ENCODE peak calls at places on chromosomes 12 and 14, in seven cellular contexts. E, I, R, G, T, H and V are unnamed samples. For H3K4me1, the result is how much of the 10 kb centered on the place peaks cover.

GRCh38 chr12:16435875-16436554 is 88.6 kb downstream of the MGST1 start:
- DNase-seq in E (no peak), I (no peak), R (no peak), G (no peak), T (no peak), H (no peak), V (no peak)

GRCh38 chr14:71117839-71118743 is 210.8 kb downstream of the PCNX1 start:
- DNase-seq in E (peak), I (no peak), R (no peak), G (no peak), T (no peak), H (no peak), V (no peak)

GRCh38 chr14:92641306-92641705 is 107.1 kb downstream of the LGMN start:
- DNase-seq in E (no peak), I (no peak), R (no peak), G (no peak), T (no peak), H (no peak), V (no peak)

GRCh38 chr12:28145211-28145610 is 45.0 kb upstream of the CCDC91 start:
- DNase-seq in E (no peak), I (no peak), R (no peak), G (no peak), T (no peak), H (no peak), V (no peak)

GRCh38 chr14:36952702-36953101 is 219.7 kb downstream of the SLC25A21 start:
- DNase-seq in E (no peak), I (no peak), R (no peak), G (no peak), T (peak), H (no peak), V (no peak)

GRCh38 chr12:89474615-89475014 is 50.0 kb downstream of the GALNT4 start:
- DNase-seq in E (no peak), I (no peak), R (no peak), G (no peak), T (no peak), H (no peak), V (no peak)

GRCh38 chr14:68771631-68772030 is 21.2 kb downstream of the ZFP36L1 start:
- DNase-seq in E (no peak), I (no peak), R (peak), G (no peak), T (no peak), H (peak), V (no peak)

GRCh38 chr14:35940291-35940690 is 114.2 kb downstream of the BRMS1L start:
- DNase-seq in E (no peak), I (no peak), R (no peak), G (no peak), T (no peak), H (no peak), V (no peak)

GRCh38 chr14:20652996-20653975 is 11.8 kb upstream of the OR6S1 start:
- DNase-seq in E (peak), I (peak), R (no peak), G (no peak), T (peak), H (no peak), V (no peak)

GRCh38 chr12:97967831-97968230 is 505.2 kb downstream of the RMST start:
- DNase-seq in E (no peak), I (no peak), R (no peak), G (no peak), T (no peak), H (no peak), V (no peak)

GRCh38 chr12:104866286-104866685 is 91.8 kb downstream of the SLC41A2 start:
- DNase-seq in E (peak), I (no peak), R (no peak), G (no peak), T (no peak), H (no peak), V (no peak)

GRCh38 chr12:17416748-17417147 is 673.2 kb downstream of the RERGL start:
- DNase-seq in E (no peak), I (no peak), R (no peak), G (no peak), T (no peak), H (peak), V (no peak)

GRCh38 chr12:120061815-120062214 is 54.7 kb downstream of the RAB35 start:
- DNase-seq in E (no peak), I (no peak), R (no peak), G (no peak), T (no peak), H (no peak), V (no peak)
- H3K27ac ChIP-seq in E (no peak), I (no peak), R (no peak), G (peak), T (no peak), H (no peak), V (no peak)

GRCh38 chr14:56414231-56414630 is 165.4 kb upstream of the TMEM260 start:
- DNase-seq in E (no peak), I (no peak), R (no peak), G (no peak), T (no peak), H (no peak), V (no peak)
- H3K4me1 ChIP-seq in E (under half), I (under half), R (under half), G (under half), T (under half), H (under half), V (under half)

GRCh38 chr14:75543258-75543657 is 21.0 kb downstream of the BATF start:
- DNase-seq in E (no peak), I (no peak), R (no peak), G (no peak), T (no peak), H (no peak), V (no peak)
- H3K27ac ChIP-seq in E (no peak), I (no peak), R (no peak), G (peak), T (no peak), H (no peak), V (peak)

DNA sequence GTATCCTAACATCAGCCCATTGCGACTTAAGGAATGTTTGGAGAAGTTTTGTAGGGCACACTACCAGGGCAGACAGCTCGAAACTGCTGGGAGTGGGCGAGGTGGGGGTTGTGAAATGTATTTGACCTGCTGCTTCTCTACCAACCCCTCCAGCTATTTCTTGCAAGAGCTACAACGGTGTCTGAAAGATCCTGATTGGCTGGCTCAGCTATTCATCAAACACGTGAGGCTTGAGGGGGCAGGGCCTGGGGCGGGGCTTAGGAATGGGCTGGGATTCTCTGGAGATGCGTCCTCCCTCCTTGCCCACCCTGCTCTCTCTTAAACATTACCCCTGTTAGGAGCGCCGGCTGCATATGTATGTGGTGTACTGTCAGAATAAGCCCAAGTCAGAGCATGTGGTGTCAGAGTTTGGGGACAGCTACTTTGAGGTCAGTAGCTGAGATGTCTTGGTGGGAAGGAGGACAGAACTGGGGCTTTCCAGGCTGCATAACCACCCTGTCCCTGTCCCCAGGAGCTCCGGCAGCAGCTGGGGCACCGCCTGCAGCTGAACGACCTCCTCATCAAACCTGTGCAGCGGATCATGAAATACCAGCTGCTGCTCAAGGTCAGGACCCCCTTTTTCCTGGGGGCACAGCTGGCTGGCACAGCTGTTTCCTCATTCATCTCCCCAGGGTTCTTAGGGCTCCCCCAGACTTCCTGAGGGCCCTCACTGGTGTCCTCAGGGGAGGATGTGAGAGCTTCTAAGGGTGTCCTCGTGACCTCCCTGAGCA is 3.1 kb downstream of the ARHGEF25 start:
- DNase-seq in E (no peak), I (peak), R (peak), G (no peak), T (peak), H (peak), V (no peak)
- H3K4me1 ChIP-seq in E (under half), I (under half), R (under half), G (under half), T (under half), H (under half), V (under half)

GRCh38 chr14:104657563-104658324 is 31.7 kb upstream of the INF2 start:
- DNase-seq in E (no peak), I (no peak), R (no peak), G (no peak), T (no peak), H (no peak), V (no peak)

GRCh38 chr14:104655128-104655848 is 34.1 kb upstream of the INF2 start:
- DNase-seq in E (no peak), I (no peak), R (no peak), G (no peak), T (no peak), H (no peak), V (no peak)

GRCh38 chr14:104658325-104658712 is 31.1 kb upstream of the INF2 start:
- DNase-seq in E (no peak), I (no peak), R (no peak), G (no peak), T (no peak), H (no peak), V (no peak)

GRCh38 chr14:104656014-104656714 is 33.3 kb upstream of the INF2 start:
- DNase-seq in E (peak), I (no peak), R (no peak), G (no peak), T (no peak), H (no peak), V (no peak)

GRCh38 chr14:104657114-104657524 is 32.3 kb upstream of the INF2 start:
- DNase-seq in E (no peak), I (no peak), R (no peak), G (no peak), T (no peak), H (no peak), V (no peak)
- H3K27ac ChIP-seq in E (no peak), I (no peak), R (no peak), G (no peak), T (no peak), H (no peak), V (no peak)

GRCh38 chr12:21527451-21528180 is 1.5 kb downstream of the SPX start:
- DNase-seq in E (peak), I (peak), R (peak), G (peak), T (no peak), H (peak), V (peak)

GRCh38 chr12:21528953-21529352 is 2.9 kb downstream of the SPX start:
- DNase-seq in E (peak), I (no peak), R (peak), G (no peak), T (no peak), H (no peak), V (no peak)

GRCh38 chr12:21526053-21526452 is at the start of gene SPX:
- DNase-seq in E (peak), I (no peak), R (no peak), G (no peak), T (no peak), H (no peak), V (no peak)

GRCh38 chr12:21529456-21529855 is 3.4 kb downstream of the SPX start:
- DNase-seq in E (no peak), I (no peak), R (no peak), G (no peak), T (no peak), H (no peak), V (no peak)

DNA sequence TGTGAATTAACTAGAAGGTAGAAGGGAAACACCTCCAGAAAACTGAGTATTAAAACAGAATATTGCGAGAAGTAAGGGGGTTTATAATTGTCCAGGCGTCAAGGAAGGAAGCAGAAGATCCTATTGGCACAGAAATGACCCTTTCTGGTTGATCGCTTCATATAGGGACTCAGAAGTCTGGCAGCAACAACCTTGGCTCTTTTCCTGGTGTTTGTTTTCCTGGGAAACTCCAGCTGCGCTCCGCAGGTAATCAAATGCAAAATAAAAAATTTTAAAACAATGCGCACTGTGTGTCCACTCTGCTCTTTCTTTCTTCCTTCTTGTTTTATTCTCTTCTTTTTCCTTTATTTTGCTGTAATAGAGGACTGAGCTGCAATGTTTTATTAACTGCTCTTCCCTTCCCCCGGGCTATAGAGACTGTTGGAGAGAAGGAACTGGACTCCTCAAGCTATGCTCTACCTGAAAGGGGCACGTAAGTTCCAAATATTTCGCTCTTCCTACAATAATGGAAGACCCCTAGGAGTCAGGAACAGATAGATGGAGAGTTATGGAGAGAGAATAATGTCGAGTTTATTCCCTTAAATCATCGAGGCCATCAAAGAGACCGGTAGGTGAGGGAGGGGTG is 737 bp downstream of the SPX start:
- DNase-seq in E (no peak), I (no peak), R (no peak), G (no peak), T (no peak), H (no peak), V (no peak)
- H3K4me1 ChIP-seq in E (under half), I (under half), R (under half), G (under half), T (under half), H (under half), V (under half)

GRCh38 chr12:57234571-57235011 is 5.1 kb downstream of the SHMT2 start:
- DNase-seq in E (no peak), I (no peak), R (no peak), G (peak), T (no peak), H (no peak), V (no peak)
- H3K27ac ChIP-seq in E (no peak), I (no peak), R (peak), G (no peak), T (no peak), H (peak), V (no peak)

GRCh38 chr12:131605304-131605829 is 105.5 kb upstream of the SFSWAP start:
- DNase-seq in E (no peak), I (no peak), R (no peak), G (no peak), T (no peak), H (no peak), V (no peak)

GRCh38 chr12:131604859-131605258 is 106.0 kb upstream of the SFSWAP start:
- DNase-seq in E (no peak), I (no peak), R (no peak), G (no peak), T (no peak), H (no peak), V (no peak)

GRCh38 chr12:131607658-131608447 is 103.0 kb upstream of the SFSWAP start:
- DNase-seq in E (no peak), I (no peak), R (no peak), G (no peak), T (no peak), H (no peak), V (no peak)

GRCh38 chr12:131604146-131604844 is 106.6 kb upstream of the SFSWAP start:
- DNase-seq in E (no peak), I (no peak), R (no peak), G (no peak), T (no peak), H (no peak), V (peak)

GRCh38 chr12:131606218-131606899 is 104.5 kb upstream of the SFSWAP start:
- DNase-seq in E (no peak), I (no peak), R (no peak), G (no peak), T (no peak), H (no peak), V (no peak)
- H3K4me1 ChIP-seq in E (under half), I (under half), R (under half), G (under half), T (under half), H (under half), V (half or more)

GRCh38 chr14:90626550-90626949 is 189.7 kb downstream of the TTC7B start:
- DNase-seq in E (no peak), I (no peak), R (no peak), G (no peak), T (no peak), H (peak), V (no peak)

GRCh38 chr14:90630407-90630806 is 185.8 kb downstream of the TTC7B start:
- DNase-seq in E (peak), I (no peak), R (no peak), G (no peak), T (no peak), H (no peak), V (no peak)

GRCh38 chr14:90627478-90627877 is 188.8 kb downstream of the TTC7B start:
- DNase-seq in E (no peak), I (no peak), R (no peak), G (no peak), T (no peak), H (peak), V (no peak)

GRCh38 chr14:90628825-90629224 is 187.4 kb downstream of the TTC7B start:
- DNase-seq in E (no peak), I (no peak), R (no peak), G (no peak), T (no peak), H (peak), V (no peak)

DNA sequence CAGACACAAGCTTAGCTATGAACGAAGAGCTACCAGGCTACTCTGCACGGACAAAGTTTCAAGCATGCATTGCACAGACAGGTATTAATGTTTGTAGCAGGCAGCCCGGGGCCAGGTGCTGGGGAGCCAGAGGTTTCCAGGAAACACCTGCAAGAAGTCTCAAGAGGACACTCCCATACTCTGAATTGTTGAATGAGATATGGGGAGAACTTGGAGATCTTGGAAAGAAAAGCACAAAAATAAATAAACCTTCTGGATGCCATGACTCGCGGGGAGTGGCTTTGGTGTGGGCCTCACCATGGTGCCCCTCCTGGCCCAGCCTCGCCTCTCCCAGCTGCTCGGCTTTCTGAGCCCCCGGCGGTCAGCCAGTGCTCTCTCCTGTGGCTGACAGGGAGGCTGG is 186.8 kb downstream of the TTC7B start:
- DNase-seq in E (no peak), I (no peak), R (no peak), G (peak), T (no peak), H (no peak), V (no peak)
- H3K27ac ChIP-seq in E (no peak), I (no peak), R (no peak), G (peak), T (no peak), H (peak), V (no peak)